ENCODE peak calls at places on chromosomes 2 and 18, in four cellular contexts. F, W, D and A are unnamed samples. For H3K4me1 and H3K9me3, the result is how much of the 10 kb centered on the place peaks cover.

GRCh38 chr2:209322905-209323517 is 100.8 kb upstream of the MAP2 start:
- DNase-seq in D (no peak), F (no peak), W (no peak), A (no peak)

GRCh38 chr2:241802421-241802749 is 6.6 kb upstream of the NEU4 start:
- DNase-seq in W (no peak), F (no peak), D (no peak), A (no peak)

GRCh38 chr2:192286093-192286701 is 91.5 kb upstream of the TMEFF2 start:
- DNase-seq in F (no peak), W (peak), D (no peak), A (no peak)

GRCh38 chr18:6409933-6410332 is 4.8 kb downstream of the L3MBTL4 start:
- DNase-seq in W (no peak), D (no peak), F (no peak), A (no peak)

GRCh38 chr2:43136862-43137261 is 89.5 kb downstream of the ZFP36L2 start:
- DNase-seq in W (no peak), F (peak), D (no peak), A (no peak)

GRCh38 chr2:99624682-99625081 is 134.9 kb upstream of the REV1 start:
- DNase-seq in W (no peak), F (no peak), D (no peak), A (no peak)

GRCh38 chr2:31379102-31379501 is 35.4 kb downstream of the XDH start:
- DNase-seq in D (no peak), F (no peak), W (no peak), A (no peak)

GRCh38 chr2:68784191-68784590 is 49.6 kb downstream of the ARHGAP25 start:
- DNase-seq in F (no peak), D (no peak), W (no peak), A (no peak)

GRCh38 chr2:130152816-130153595 is 8.1 kb upstream of the CCDC74B start:
- DNase-seq in W (no peak), D (no peak), F (no peak), A (no peak)

GRCh38 chr2:130150181-130151144 is 5.6 kb upstream of the CCDC74B start:
- DNase-seq in F (no peak), D (no peak), W (no peak), A (no peak)

GRCh38 chr2:130158631-130159030 is 13.7 kb upstream of the CCDC74B start:
- DNase-seq in W (no peak), F (no peak), D (no peak), A (no peak)

GRCh38 chr2:130156624-130157004 is 11.7 kb upstream of the CCDC74B start:
- DNase-seq in W (no peak), D (no peak), F (no peak), A (no peak)

GRCh38 chr2:130154773-130155765 is 10.2 kb upstream of the CCDC74B start:
- DNase-seq in W (no peak), D (no peak), F (no peak), A (no peak)
- H3K27ac ChIP-seq in W (no peak), D (no peak), F (no peak), A (no peak)

GRCh38 chr2:232323328-232323650 is 55.3 kb upstream of the ALPP start:
- DNase-seq in W (no peak), F (no peak), D (no peak), A (no peak)
- H3K4me1 ChIP-seq in W (under half), F (half or more), D (under half), A (under half)

GRCh38 chr2:128041561-128041960 is 13.7 kb upstream of the SAP130 start:
- DNase-seq in W (no peak), F (no peak), D (no peak), A (no peak)

GRCh38 chr2:128037624-128038023 is 9.8 kb upstream of the SAP130 start:
- DNase-seq in D (no peak), F (no peak), W (no peak), A (no peak)

GRCh38 chr2:128043041-128043440 is 15.2 kb upstream of the SAP130 start:
- DNase-seq in F (no peak), D (no peak), W (no peak), A (no peak)

GRCh38 chr2:128039535-128039934 is 11.7 kb upstream of the SAP130 start:
- DNase-seq in D (no peak), W (no peak), F (no peak), A (no peak)

DNA sequence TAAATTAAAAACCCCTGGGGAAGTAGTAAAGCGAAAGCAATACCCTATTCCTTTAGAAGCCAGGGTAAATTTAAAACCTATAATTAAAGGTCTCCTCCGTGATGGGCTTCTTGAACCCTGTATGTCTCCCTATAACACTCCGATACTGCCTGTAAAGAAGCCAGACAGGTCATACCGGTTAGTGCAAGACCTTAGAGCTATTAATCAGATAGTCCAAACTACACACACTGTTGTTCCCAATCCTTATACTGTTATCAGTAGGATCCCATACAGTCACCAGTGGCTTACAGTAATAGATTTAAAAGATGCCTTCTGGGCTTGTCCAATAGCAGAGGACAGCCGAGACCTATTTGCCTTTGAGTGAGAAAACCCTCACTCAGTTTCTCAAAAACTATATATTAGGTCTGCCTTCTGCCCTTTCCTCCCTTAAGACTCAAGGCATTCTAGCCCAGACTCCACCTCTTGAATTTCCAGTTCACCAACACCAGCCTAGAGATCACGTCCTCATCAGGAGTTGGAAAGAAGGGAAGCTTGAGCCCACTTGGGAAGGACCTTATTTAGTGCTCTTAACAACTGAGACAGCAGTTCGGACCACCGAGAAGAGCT is 12.4 kb upstream of the SAP130 start:
- DNase-seq in F (no peak), D (no peak), W (no peak), A (no peak)
- H3K9me3 ChIP-seq in F (under half), D (under half), W (under half), A (under half)

DNA sequence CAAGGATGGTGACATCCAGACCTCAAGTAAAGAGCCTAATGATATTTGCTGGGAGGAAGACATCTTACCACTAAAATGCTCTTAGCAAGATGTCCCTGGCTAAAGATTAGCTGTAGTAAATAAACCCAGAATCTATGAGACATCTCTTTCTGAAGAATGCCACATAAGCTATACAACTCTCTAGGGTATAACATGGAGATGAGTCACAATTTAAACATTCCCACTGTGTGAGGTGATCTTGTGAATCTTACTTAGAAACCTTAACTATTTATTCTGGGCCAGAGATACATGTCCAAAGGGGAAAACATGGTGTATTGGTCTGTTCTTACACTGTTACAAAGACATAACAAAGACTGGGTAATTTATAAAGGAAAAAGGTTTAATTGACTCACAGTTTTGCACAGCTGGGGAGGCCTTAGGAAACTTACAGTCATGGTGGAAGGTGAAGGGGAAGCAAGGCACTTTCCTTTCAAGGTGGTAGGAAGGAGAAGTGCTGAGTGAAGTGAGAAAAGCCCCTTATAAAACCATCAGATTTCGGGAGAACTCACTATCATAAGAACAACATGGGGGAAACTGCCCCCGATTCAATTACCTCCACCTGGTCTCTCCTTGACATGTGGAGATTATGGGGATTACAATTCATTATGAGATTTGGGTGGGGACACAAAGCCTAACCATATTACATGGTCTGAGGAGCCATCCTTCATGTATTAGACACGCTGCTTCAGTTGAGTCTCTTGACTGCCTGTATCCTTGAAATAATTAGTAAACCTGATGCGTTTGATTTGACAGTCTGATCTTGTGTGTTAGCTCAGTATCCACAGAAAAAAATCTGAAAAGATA is 17.1 kb downstream of the KRCC1 start:
- DNase-seq in F (no peak), W (no peak), D (no peak), A (no peak)
- H3K27ac ChIP-seq in F (no peak), W (no peak), D (no peak), A (no peak)

DNA sequence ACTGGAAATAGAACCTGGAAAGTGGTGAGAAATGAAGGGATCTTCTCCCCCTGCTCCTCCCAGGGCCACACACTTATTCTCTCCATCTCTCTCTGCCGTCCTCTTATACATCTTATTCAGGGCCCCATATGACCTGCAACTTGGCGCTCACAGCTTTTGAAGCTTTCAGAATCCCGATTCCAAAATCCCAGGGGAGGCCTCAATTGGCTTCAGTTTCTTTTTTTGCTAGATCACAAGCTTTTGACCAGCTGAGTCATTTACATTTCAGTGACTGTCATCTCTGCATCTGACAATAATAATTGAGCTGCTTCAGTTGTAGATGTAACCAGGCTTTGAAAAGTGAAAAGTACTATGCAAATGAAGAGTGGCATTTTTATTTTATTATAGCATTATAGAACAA is 9.9 kb downstream of the VIT start:
- DNase-seq in D (no peak), W (no peak), F (no peak), A (no peak)
- H3K4me1 ChIP-seq in D (under half), W (under half), F (under half), A (under half)

GRCh38 chr2:109052922-109053321 is 63.9 kb upstream of the EDAR start:
- DNase-seq in F (no peak), D (no peak), W (no peak), A (no peak)

GRCh38 chr2:109057686-109058085 is 68.7 kb upstream of the EDAR start:
- DNase-seq in D (no peak), W (no peak), F (no peak), A (no peak)

GRCh38 chr2:109055435-109055834 is 66.4 kb upstream of the EDAR start:
- DNase-seq in W (no peak), D (no peak), F (no peak), A (no peak)

GRCh38 chr2:109053716-109054115 is 64.7 kb upstream of the EDAR start:
- DNase-seq in F (no peak), D (no peak), W (no peak), A (no peak)

DNA sequence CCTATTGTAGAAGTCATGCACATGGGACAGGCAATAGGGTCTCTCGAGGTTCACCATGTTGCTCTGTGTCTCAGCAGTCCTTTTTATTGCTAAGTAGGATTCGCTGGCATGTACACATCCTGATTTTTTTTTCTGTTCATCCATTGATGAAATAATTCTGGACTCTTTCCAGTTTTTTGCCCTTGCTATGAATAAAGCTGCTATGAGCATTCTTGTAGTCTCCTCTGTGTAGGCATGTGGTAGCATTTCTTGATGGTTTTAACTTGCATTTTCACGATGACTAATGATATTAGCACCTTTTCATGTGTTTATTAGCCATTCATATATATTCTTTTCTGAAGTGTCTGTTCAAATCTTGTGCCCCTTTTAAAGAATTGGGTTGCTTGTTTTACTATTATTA is 65.8 kb upstream of the EDAR start:
- DNase-seq in W (no peak), F (no peak), D (no peak), A (no peak)
- H3K9me3 ChIP-seq in W (under half), F (under half), D (under half), A (under half)

DNA sequence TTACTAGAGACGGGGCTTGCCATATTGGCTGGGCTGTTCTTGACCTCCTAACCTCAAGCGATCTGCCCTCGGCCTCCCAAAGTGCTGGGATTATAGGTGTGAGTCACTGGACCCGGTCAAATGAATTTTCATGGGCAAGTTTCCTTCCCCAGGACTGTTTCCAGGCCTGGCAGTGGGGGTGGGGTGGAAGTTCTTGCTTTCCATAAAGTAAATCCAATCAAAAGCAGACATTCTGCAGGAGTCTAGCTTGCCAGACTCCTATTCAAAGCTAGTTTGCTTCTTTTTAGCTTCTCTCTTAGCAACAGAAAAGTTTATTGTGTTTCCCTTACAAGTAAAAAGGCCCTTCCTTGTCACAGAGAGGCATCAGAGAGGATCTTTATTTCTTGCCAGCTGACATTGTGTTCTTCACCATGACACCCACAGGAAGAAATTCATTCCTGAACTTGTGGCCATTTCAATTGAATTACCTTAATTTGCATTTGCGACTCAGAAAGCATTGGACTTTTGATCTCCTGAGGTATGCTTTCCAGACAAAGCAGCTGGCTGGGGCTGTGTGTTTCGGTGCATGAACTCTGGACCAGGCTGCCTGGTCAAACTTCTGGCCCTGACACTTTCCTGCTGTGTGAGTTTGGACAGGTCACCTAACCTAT is 37.9 kb downstream of the LYPD1 start:
- DNase-seq in W (no peak), D (no peak), F (no peak), A (no peak)
- H3K27ac ChIP-seq in W (no peak), D (no peak), F (no peak), A (no peak)